ENCODE peak calls at places on chromosomes 12 and 14, in nine cellular contexts. One of them, this sample, is unnamed. For H3K4me1, the result is how much of the 10 kb centered on the place peaks cover.

GRCh38 chr14:65732112-65732511 is 319.6 kb downstream of the FUT8 start:
- DNase-seq in stomach: no peak
- DNase-seq in tibial artery: no peak
- DNase-seq in Karpas-422: no peak
- DNase-seq in Peyer's patch: no peak
- DNase-seq in small intestine: peak
- DNase-seq in MM.1S: peak
- DNase-seq in body of pancreas: no peak
- DNase-seq in right atrium auricular region: no peak
- DNase-seq in this sample: no peak

GRCh38 chr12:54933381-54933780 is 51.2 kb downstream of the TESPA1 start:
- DNase-seq in stomach: no peak
- DNase-seq in tibial artery: no peak
- DNase-seq in Karpas-422: no peak
- DNase-seq in Peyer's patch: no peak
- DNase-seq in small intestine: peak
- DNase-seq in MM.1S: peak
- DNase-seq in body of pancreas: no peak
- DNase-seq in right atrium auricular region: no peak
- DNase-seq in this sample: no peak

GRCh38 chr12:15116073-15116472 is 105.1 kb downstream of the RERG start:
- DNase-seq in stomach: no peak
- DNase-seq in tibial artery: no peak
- DNase-seq in Karpas-422: no peak
- DNase-seq in Peyer's patch: no peak
- DNase-seq in small intestine: no peak
- DNase-seq in MM.1S: no peak
- DNase-seq in body of pancreas: no peak
- DNase-seq in right atrium auricular region: no peak
- DNase-seq in this sample: no peak

GRCh38 chr14:74501135-74501614 is 7.6 kb downstream of the ISCA2 start:
- DNase-seq in stomach: peak
- DNase-seq in tibial artery: peak
- DNase-seq in Karpas-422: peak
- DNase-seq in Peyer's patch: no peak
- DNase-seq in small intestine: peak
- DNase-seq in MM.1S: no peak
- DNase-seq in body of pancreas: peak
- DNase-seq in right atrium auricular region: peak
- DNase-seq in this sample: peak

GRCh38 chr12:49979061-49979586 is 6.4 kb downstream of the AQP6 start:
- DNase-seq in stomach: no peak
- DNase-seq in tibial artery: no peak
- DNase-seq in Karpas-422: no peak
- DNase-seq in Peyer's patch: no peak
- DNase-seq in small intestine: no peak
- DNase-seq in MM.1S: no peak
- DNase-seq in body of pancreas: no peak
- DNase-seq in right atrium auricular region: no peak
- DNase-seq in this sample: no peak

GRCh38 chr14:68015356-68016242 is 196.0 kb downstream of the RAD51B start:
- DNase-seq in stomach: no peak
- DNase-seq in tibial artery: no peak
- DNase-seq in Karpas-422: no peak
- DNase-seq in Peyer's patch: no peak
- DNase-seq in small intestine: no peak
- DNase-seq in MM.1S: no peak
- DNase-seq in body of pancreas: no peak
- DNase-seq in right atrium auricular region: no peak
- DNase-seq in this sample: no peak

GRCh38 chr14:54625158-54625557 is 58.2 kb downstream of the SAMD4A start:
- DNase-seq in stomach: no peak
- DNase-seq in tibial artery: no peak
- DNase-seq in Karpas-422: no peak
- DNase-seq in Peyer's patch: no peak
- DNase-seq in small intestine: no peak
- DNase-seq in MM.1S: no peak
- DNase-seq in body of pancreas: no peak
- DNase-seq in right atrium auricular region: no peak
- DNase-seq in this sample: no peak

GRCh38 chr12:19700969-19701368 is 261.7 kb downstream of the AEBP2 start:
- DNase-seq in stomach: no peak
- DNase-seq in tibial artery: no peak
- DNase-seq in Karpas-422: no peak
- DNase-seq in Peyer's patch: no peak
- DNase-seq in small intestine: no peak
- DNase-seq in MM.1S: no peak
- DNase-seq in body of pancreas: no peak
- DNase-seq in right atrium auricular region: no peak
- DNase-seq in this sample: no peak

GRCh38 chr14:91252901-91253794 is 8.6 kb upstream of the GPR68 start:
- DNase-seq in stomach: peak
- DNase-seq in tibial artery: no peak
- DNase-seq in Karpas-422: no peak
- DNase-seq in Peyer's patch: peak
- DNase-seq in small intestine: peak
- DNase-seq in MM.1S: no peak
- DNase-seq in body of pancreas: no peak
- DNase-seq in right atrium auricular region: no peak
- DNase-seq in this sample: peak

GRCh38 chr14:50756300-50756699 is 74.7 kb downstream of the NIN start:
- DNase-seq in stomach: no peak
- DNase-seq in tibial artery: no peak
- DNase-seq in Karpas-422: peak
- DNase-seq in Peyer's patch: peak
- DNase-seq in small intestine: no peak
- DNase-seq in MM.1S: no peak
- DNase-seq in body of pancreas: no peak
- DNase-seq in right atrium auricular region: no peak
- DNase-seq in this sample: no peak

GRCh38 chr12:6615802-6616201 is 8.6 kb upstream of the CHD4 start:
- DNase-seq in stomach: no peak
- DNase-seq in tibial artery: no peak
- DNase-seq in Karpas-422: no peak
- DNase-seq in Peyer's patch: no peak
- DNase-seq in small intestine: no peak
- DNase-seq in MM.1S: no peak
- DNase-seq in body of pancreas: no peak
- DNase-seq in right atrium auricular region: no peak
- DNase-seq in this sample: no peak

GRCh38 chr12:6618483-6618882 is 11.3 kb upstream of the CHD4 start:
- DNase-seq in stomach: no peak
- DNase-seq in tibial artery: no peak
- DNase-seq in Karpas-422: no peak
- DNase-seq in Peyer's patch: no peak
- DNase-seq in small intestine: no peak
- DNase-seq in MM.1S: no peak
- DNase-seq in body of pancreas: no peak
- DNase-seq in right atrium auricular region: no peak
- DNase-seq in this sample: no peak

GRCh38 chr12:6620885-6621274 is 13.7 kb upstream of the CHD4 start:
- DNase-seq in stomach: no peak
- DNase-seq in tibial artery: no peak
- DNase-seq in Karpas-422: no peak
- DNase-seq in Peyer's patch: no peak
- DNase-seq in small intestine: no peak
- DNase-seq in MM.1S: no peak
- DNase-seq in body of pancreas: no peak
- DNase-seq in right atrium auricular region: no peak
- DNase-seq in this sample: no peak

GRCh38 chr12:6614513-6615177 is 7.5 kb upstream of the CHD4 start:
- DNase-seq in stomach: no peak
- DNase-seq in tibial artery: no peak
- DNase-seq in Karpas-422: no peak
- DNase-seq in Peyer's patch: no peak
- DNase-seq in small intestine: peak
- DNase-seq in MM.1S: no peak
- DNase-seq in body of pancreas: no peak
- DNase-seq in right atrium auricular region: no peak
- DNase-seq in this sample: no peak

DNA sequence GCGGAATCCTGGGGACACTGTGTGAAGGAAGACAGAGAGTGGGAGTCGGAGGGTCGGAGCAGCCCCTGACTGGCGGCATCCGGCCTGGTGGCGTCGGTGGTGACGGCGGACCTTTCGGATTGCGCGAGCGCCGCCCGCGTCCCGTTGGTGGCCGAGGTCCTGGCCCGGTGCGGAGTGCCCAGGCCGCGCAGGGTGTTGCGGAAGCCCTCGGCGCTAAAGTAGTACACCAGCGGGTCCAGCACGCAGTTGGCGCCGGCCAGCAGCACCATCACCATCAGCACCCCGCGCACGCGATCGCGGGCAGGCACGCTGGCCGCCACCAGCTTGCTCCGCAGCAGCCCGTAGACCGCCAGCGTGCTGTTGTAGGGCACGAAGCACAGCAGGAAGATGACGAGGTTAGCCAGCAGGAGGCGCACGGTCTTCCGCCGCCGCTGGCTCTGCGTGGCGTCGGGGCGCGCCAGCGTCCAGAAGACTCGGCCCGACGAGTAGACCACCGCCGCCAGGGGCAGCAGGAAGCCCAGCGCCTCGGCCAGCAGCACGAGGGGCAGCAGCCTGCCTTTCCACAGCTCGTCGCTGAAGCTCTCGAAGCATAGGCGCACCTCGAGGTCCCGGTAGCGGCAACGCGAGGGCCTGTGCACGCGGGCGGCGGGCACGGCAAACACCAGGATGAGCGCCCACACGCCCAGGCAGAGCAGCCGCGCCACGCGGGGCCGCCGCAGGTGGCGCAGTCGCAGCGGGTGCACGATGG is 13.1 kb upstream of the CHD4 start:
- DNase-seq in stomach: no peak
- DNase-seq in tibial artery: no peak
- DNase-seq in Karpas-422: no peak
- DNase-seq in Peyer's patch: no peak
- DNase-seq in small intestine: no peak
- DNase-seq in MM.1S: no peak
- DNase-seq in body of pancreas: peak
- DNase-seq in right atrium auricular region: no peak
- DNase-seq in this sample: peak
- H3K27ac ChIP-seq in stomach: no peak
- H3K27ac ChIP-seq in tibial artery: no peak
- H3K27ac ChIP-seq in Karpas-422: no peak
- H3K27ac ChIP-seq in Peyer's patch: no peak
- H3K27ac ChIP-seq in small intestine: no peak
- H3K27ac ChIP-seq in MM.1S: no peak
- H3K27ac ChIP-seq in body of pancreas: no peak
- H3K27ac ChIP-seq in right atrium auricular region: no peak
- H3K27ac ChIP-seq in this sample: no peak

GRCh38 chr12:108722992-108723766 is 8.1 kb downstream of the CORO1C start:
- DNase-seq in stomach: no peak
- DNase-seq in tibial artery: peak
- DNase-seq in Karpas-422: no peak
- DNase-seq in Peyer's patch: no peak
- DNase-seq in small intestine: no peak
- DNase-seq in MM.1S: no peak
- DNase-seq in body of pancreas: peak
- DNase-seq in right atrium auricular region: no peak
- DNase-seq in this sample: no peak
- H3K4me1 ChIP-seq in stomach: half or more
- H3K4me1 ChIP-seq in tibial artery: half or more
- H3K4me1 ChIP-seq in Karpas-422: under half
- H3K4me1 ChIP-seq in Peyer's patch: under half
- H3K4me1 ChIP-seq in small intestine: under half
- H3K4me1 ChIP-seq in MM.1S: under half
- H3K4me1 ChIP-seq in body of pancreas: under half
- H3K4me1 ChIP-seq in right atrium auricular region: under half
- H3K4me1 ChIP-seq in this sample: under half

GRCh38 chr14:41825622-41826021 is 218.9 kb downstream of the LRFN5 start:
- DNase-seq in stomach: no peak
- DNase-seq in tibial artery: no peak
- DNase-seq in Karpas-422: no peak
- DNase-seq in Peyer's patch: no peak
- DNase-seq in small intestine: no peak
- DNase-seq in MM.1S: no peak
- DNase-seq in body of pancreas: no peak
- DNase-seq in right atrium auricular region: no peak
- DNase-seq in this sample: no peak

GRCh38 chr14:41830679-41831078 is 224.0 kb downstream of the LRFN5 start:
- DNase-seq in stomach: no peak
- DNase-seq in tibial artery: no peak
- DNase-seq in Karpas-422: peak
- DNase-seq in Peyer's patch: no peak
- DNase-seq in small intestine: no peak
- DNase-seq in MM.1S: no peak
- DNase-seq in body of pancreas: no peak
- DNase-seq in right atrium auricular region: no peak
- DNase-seq in this sample: peak
- H3K27ac ChIP-seq in stomach: no peak
- H3K27ac ChIP-seq in tibial artery: no peak
- H3K27ac ChIP-seq in Karpas-422: no peak
- H3K27ac ChIP-seq in Peyer's patch: no peak
- H3K27ac ChIP-seq in small intestine: no peak
- H3K27ac ChIP-seq in MM.1S: no peak
- H3K27ac ChIP-seq in body of pancreas: no peak
- H3K27ac ChIP-seq in right atrium auricular region: no peak
- H3K27ac ChIP-seq in this sample: no peak

GRCh38 chr14:71116206-71117122 is 209.2 kb downstream of the PCNX1 start:
- DNase-seq in stomach: no peak
- DNase-seq in tibial artery: no peak
- DNase-seq in Karpas-422: peak
- DNase-seq in Peyer's patch: peak
- DNase-seq in small intestine: peak
- DNase-seq in MM.1S: no peak
- DNase-seq in body of pancreas: no peak
- DNase-seq in right atrium auricular region: no peak
- DNase-seq in this sample: no peak

GRCh38 chr14:71117839-71118743 is 210.8 kb downstream of the PCNX1 start:
- DNase-seq in stomach: no peak
- DNase-seq in tibial artery: no peak
- DNase-seq in Karpas-422: no peak
- DNase-seq in Peyer's patch: peak
- DNase-seq in small intestine: peak
- DNase-seq in MM.1S: no peak
- DNase-seq in body of pancreas: peak
- DNase-seq in right atrium auricular region: no peak
- DNase-seq in this sample: no peak

GRCh38 chr14:71115306-71115705 is 208.0 kb downstream of the PCNX1 start:
- DNase-seq in stomach: no peak
- DNase-seq in tibial artery: no peak
- DNase-seq in Karpas-422: no peak
- DNase-seq in Peyer's patch: no peak
- DNase-seq in small intestine: no peak
- DNase-seq in MM.1S: no peak
- DNase-seq in body of pancreas: no peak
- DNase-seq in right atrium auricular region: no peak
- DNase-seq in this sample: no peak

GRCh38 chr14:71113376-71113775 is 206.1 kb downstream of the PCNX1 start:
- DNase-seq in stomach: no peak
- DNase-seq in tibial artery: no peak
- DNase-seq in Karpas-422: no peak
- DNase-seq in Peyer's patch: no peak
- DNase-seq in small intestine: no peak
- DNase-seq in MM.1S: no peak
- DNase-seq in body of pancreas: no peak
- DNase-seq in right atrium auricular region: no peak
- DNase-seq in this sample: no peak

DNA sequence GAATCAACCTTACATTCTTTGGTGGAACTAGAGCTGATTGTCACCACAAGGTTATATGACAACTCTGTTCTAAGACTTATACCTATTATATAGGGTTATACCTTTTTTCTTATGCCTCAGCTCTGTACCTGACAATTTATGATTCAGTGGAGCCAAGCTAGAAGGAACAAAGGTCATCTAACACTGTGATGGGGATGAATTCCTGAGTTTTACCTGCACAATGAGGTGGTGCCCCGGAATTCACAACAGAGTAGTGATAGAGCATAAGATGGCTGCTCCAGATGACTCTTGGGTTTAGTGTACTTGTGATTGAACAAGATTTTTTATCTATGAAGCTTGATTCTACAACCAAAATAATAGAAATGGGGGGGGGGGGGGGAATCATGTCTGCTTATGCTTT is 207.3 kb downstream of the PCNX1 start:
- DNase-seq in stomach: no peak
- DNase-seq in tibial artery: no peak
- DNase-seq in Karpas-422: no peak
- DNase-seq in Peyer's patch: no peak
- DNase-seq in small intestine: peak
- DNase-seq in MM.1S: no peak
- DNase-seq in body of pancreas: no peak
- DNase-seq in right atrium auricular region: no peak
- DNase-seq in this sample: no peak
- H3K4me1 ChIP-seq in stomach: under half
- H3K4me1 ChIP-seq in tibial artery: under half
- H3K4me1 ChIP-seq in Karpas-422: half or more
- H3K4me1 ChIP-seq in Peyer's patch: under half
- H3K4me1 ChIP-seq in small intestine: under half
- H3K4me1 ChIP-seq in MM.1S: under half
- H3K4me1 ChIP-seq in body of pancreas: under half
- H3K4me1 ChIP-seq in right atrium auricular region: under half
- H3K4me1 ChIP-seq in this sample: under half